ENCODE peak calls at places on chromosomes 5 and 9, in six cellular contexts. T is PC-9, B is RWPE2, Q is GM23338, R is small intestine, A is neural progenitor cell. J is an unnamed sample.
A peak's percentile ranks its signal among the peaks of the same experiment; 100 is the strongest.

GRCh38 chr9:127567898-127568617 is 44.0 kb upstream of the STXBP1 start:
- DNase-seq in T (no peak), B (no peak), Q (peak; percentile 72), R (no peak), A (peak; percentile 65), J (no peak)

GRCh38 chr9:137648396-137648795 is 29.6 kb downstream of the EHMT1 start:
- DNase-seq in T (no peak), B (no peak), Q (no peak), R (no peak), A (no peak), J (no peak)

GRCh38 chr9:137492464-137493162 is 33.5 kb upstream of the NSMF start:
- DNase-seq in T (no peak), B (no peak), Q (peak; percentile 73), R (peak; percentile 33), A (no peak), J (no peak)

GRCh38 chr9:37468620-37469019 is 3.4 kb upstream of the ZBTB5 start:
- DNase-seq in T (no peak), B (no peak), Q (peak; percentile 45), R (peak; percentile 63), A (no peak), J (no peak)

GRCh38 chr5:3535414-3536211 is 60.0 kb upstream of the IRX1 start:
- DNase-seq in T (no peak), B (no peak), Q (no peak), R (no peak), A (no peak), J (no peak)

GRCh38 chr5:78320461-78320860 is 26.0 kb upstream of the AP3B1 start:
- DNase-seq in T (no peak), B (no peak), Q (peak; percentile 67), R (peak; percentile 36), A (peak; percentile 42), J (no peak)

GRCh38 chr5:131765261-131765660 is 31.6 kb downstream of the FNIP1 start:
- DNase-seq in T (no peak), B (no peak), Q (no peak), R (no peak), A (no peak), J (peak; percentile 22)

GRCh38 chr5:137734962-137735530 is 843 bp downstream of the KLHL3 start:
- DNase-seq in T (peak; percentile 22), B (no peak), Q (peak; percentile 62), R (peak; percentile 50), A (peak; percentile 56), J (peak; percentile 44)

GRCh38 chr5:180370861-180371641 is 17.9 kb upstream of the GFPT2 start:
- DNase-seq in T (no peak), B (no peak), Q (peak; percentile 44), R (no peak), A (no peak), J (no peak)

GRCh38 chr5:125023673-125024072 is 277.2 kb upstream of the ZNF608 start:
- DNase-seq in T (no peak), B (no peak), Q (no peak), R (no peak), A (no peak), J (peak; percentile 74)

GRCh38 chr9:123724211-123724831 is 205.6 kb downstream of the DENND1A start:
- DNase-seq in T (no peak), B (no peak), Q (peak; percentile 13), R (peak; percentile 17), A (no peak), J (no peak)

GRCh38 chr9:70563437-70564204 is 149.2 kb upstream of the KLF9 start:
- DNase-seq in T (no peak), B (no peak), Q (no peak), R (peak; percentile 57), A (no peak), J (no peak)

DNA sequence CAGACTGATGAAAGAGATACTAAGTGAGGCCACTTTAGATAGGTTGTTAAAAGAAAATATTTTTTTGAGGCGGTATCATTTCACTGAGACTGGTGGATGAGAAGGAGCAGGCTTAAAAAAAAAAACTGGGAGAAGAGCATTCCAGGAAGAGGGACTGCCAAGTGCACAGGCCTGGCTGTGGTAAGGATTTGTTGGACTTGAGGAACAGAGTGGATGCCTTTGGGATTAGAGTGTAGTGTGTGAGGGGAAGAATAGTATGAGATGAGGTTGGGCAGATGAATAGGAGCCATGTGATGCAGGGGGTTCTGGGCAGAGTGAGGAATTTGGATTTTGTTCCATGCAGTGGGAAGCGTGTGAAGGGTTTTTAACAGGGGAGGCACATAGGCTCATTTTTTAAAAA is 57.9 kb downstream of the PBX3 start:
- DNase-seq in T (no peak), B (no peak), Q (no peak), R (no peak), A (no peak), J (no peak)
- H3K27ac ChIP-seq in T (no peak overlapping the region), B (no peak overlapping the region), Q (no peak overlapping the region), R (no peak overlapping the region), A (no peak overlapping the region), J (no peak overlapping the region)

GRCh38 chr5:141484499-141485304 is at the start of gene PCDHGC4:
- DNase-seq in T (no peak), B (no peak), Q (peak; percentile 91), R (no peak), A (peak; percentile 94), J (no peak)

GRCh38 chr5:141488591-141489478 is at the start of gene PCDHGC5:
- DNase-seq in T (no peak), B (no peak), Q (no peak), R (no peak), A (no peak), J (peak; percentile 93)

GRCh38 chr5:141485305-141486055 is 650 bp downstream of the PCDHGC4 start:
- DNase-seq in T (no peak), B (no peak), Q (no peak), R (no peak), A (peak; percentile 38), J (no peak)

GRCh38 chr5:141486091-141486490 is 1.3 kb downstream of the PCDHGC4 start:
- DNase-seq in T (no peak), B (no peak), Q (no peak), R (no peak), A (no peak), J (no peak)

DNA sequence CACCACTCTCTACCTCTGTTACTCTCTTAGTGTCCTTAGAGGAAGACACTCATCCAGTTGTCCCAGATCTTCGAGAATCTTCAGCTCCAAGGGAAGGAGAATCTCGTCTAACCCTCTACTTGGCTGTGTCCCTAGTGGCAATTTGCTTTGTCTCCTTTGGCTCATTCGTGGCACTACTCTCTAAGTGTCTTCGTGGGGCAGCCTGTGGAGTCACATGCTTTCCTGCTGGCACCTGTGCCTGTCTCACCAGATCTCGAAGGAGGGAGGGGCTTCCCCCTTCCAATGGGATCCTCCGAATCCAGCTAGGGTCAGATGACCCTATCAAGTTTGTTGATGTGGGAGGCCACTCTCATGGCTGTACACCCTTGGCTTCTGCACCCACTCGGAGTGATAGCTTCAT is 1.8 kb upstream of the PCDHGC5 start:
- DNase-seq in T (no peak), B (no peak), Q (no peak), R (no peak), A (no peak), J (no peak)
- H3K27ac ChIP-seq in T (no peak overlapping the region), B (no peak overlapping the region), Q (no peak overlapping the region), R (no peak overlapping the region), A (no peak overlapping the region), J (no peak overlapping the region)

DNA sequence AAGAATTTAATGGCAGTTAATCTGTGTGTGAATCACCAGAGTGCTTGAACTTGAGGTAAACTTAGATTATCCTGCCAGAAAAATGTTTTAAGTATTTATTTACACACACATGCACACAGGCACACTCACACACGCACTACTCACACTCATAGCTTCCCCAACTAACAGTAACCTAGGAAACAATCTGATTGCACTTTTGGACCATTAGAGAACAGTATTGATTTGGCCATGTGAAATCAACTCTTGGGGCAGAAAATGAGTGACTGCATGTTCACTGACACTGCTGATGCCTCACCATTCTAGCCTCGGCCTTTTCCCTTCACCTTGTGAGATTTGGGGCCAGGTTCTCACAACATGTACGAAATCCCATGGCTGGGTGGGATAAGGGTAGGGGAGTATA is 64.1 kb downstream of the SLC1A3 start:
- DNase-seq in T (no peak), B (no peak), Q (no peak), R (no peak), A (no peak), J (no peak)
- H3K27ac ChIP-seq in T (no peak overlapping the region), B (no peak overlapping the region), Q (no peak overlapping the region), R (no peak overlapping the region), A (no peak overlapping the region), J (no peak overlapping the region)

GRCh38 chr5:107670927-107671741 is at the start of gene EFNA5:
- DNase-seq in T (peak; percentile 32), B (no peak), Q (peak; percentile 75), R (peak; percentile 25), A (peak; percentile 65), J (peak; percentile 64)
- H3K27ac ChIP-seq in T (peak within 1 kb of the TSS; percentile 96), B (peak within 1 kb of the TSS; percentile 85), Q (no peak within 1 kb of the TSS), R (no peak within 1 kb of the TSS), A (peak within 1 kb of the TSS; percentile 87), J (peak within 1 kb of the TSS; percentile 83)

DNA sequence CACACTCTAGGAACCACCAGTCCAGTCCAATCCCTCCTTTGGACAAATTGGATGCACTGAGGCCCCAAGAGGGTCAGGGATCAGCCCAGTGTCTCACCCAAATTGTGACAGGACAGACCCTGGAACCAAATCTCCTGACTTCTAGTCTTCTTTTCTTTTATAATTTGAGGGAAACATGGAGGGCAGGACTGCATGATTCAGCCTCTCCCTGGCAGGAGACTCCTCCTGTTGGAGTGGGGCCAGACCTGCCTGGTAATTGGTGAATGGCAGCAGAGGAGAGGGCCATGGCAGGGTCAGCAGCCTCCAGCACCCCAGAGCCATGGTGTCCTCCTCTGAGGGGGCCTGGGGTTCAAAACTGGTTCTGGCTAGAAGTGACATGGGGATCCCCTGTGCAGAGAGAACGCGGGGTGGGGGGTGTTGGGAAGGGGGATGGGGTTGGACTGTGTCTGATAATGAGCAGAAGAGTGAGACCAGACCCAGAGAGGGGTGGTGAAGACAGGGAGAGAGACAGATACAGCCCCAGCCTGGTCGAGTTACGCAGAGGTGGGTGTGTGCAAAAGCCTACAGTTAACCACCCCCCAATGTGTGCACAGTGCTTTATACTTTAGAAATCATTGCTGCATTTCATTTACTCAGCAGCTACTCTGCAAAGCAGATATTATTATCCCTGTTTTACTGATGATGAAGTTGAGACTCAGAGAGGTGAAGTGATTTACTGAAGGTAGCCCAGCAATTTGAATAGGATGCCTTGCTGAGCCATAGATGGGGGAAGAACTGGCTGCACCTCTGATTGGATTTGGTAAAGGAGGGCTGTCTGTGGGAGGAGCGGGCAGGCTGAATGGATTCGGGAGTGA is 3.8 kb upstream of the SYNPO start:
- DNase-seq in T (peak; percentile 80), B (no peak), Q (no peak), R (no peak), A (no peak), J (peak; percentile 58)
- H3K27ac ChIP-seq in T (peak overlapping the region; percentile 48), B (peak overlapping the region; percentile 93), Q (no peak overlapping the region), R (no peak overlapping the region), A (no peak overlapping the region), J (no peak overlapping the region)

DNA sequence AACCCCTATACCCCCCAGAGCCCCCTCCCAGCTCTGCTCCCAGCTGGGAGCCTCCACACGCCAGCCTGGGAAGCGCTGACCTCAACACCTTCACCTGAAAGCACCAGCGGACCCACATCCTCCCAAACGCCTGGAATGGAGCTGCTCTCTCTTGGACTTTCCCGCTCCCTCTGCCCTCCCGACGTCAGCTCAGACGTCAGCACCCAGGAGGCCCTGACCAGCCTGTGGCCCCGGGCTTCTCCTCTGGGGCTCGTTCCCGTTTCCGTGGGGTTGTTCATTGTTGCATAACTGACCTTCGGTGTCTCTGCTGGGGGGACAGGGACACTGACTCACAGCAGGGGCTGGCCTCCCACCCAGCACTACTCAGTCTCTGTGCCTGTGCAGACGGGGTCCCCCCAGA is 35.0 kb upstream of the SLC6A3 start:
- DNase-seq in T (no peak), B (no peak), Q (peak; percentile 48), R (no peak), A (no peak), J (no peak)
- H3K27ac ChIP-seq in T (no peak overlapping the region), B (no peak overlapping the region), Q (peak overlapping the region; percentile 59), R (no peak overlapping the region), A (no peak overlapping the region), J (no peak overlapping the region)

J was measured in foreskin keratinocyte.